ENCODE peak calls at places on chromosomes 11 and 22, in seven cellular contexts. D, K, A, J, N, Q and U are unnamed samples.
A peak's percentile ranks its signal among the peaks of the same experiment; 100 is the strongest.

GRCh38 chr11:36108812-36109498 is 165.1 kb downstream of the LDLRAD3 start:
- DNase-seq in K (no peak), N (no peak), A (no peak), Q (no peak), J (no peak), D (no peak), U (no peak)

GRCh38 chr11:64723907-64724862 is 1.2 kb upstream of the NRXN2 start:
- DNase-seq in J (no peak), D (no peak), Q (no peak), A (peak; percentile 62), K (no peak), N (no peak), U (no peak)

GRCh38 chr11:33910261-33910959 is 18.5 kb upstream of the LMO2 start:
- DNase-seq in K (no peak), N (no peak), D (no peak), Q (no peak), A (no peak), J (no peak), U (no peak)

GRCh38 chr22:19877626-19878339 is 23.1 kb upstream of the GNB1L start:
- DNase-seq in D (peak; percentile 39), J (no peak), K (no peak), N (no peak), A (no peak), Q (no peak), U (no peak)

GRCh38 chr11:115887727-115888126 is 383.5 kb upstream of the CADM1 start:
- DNase-seq in D (no peak), N (no peak), J (no peak), A (no peak), Q (no peak), K (no peak), U (no peak)

GRCh38 chr22:48372395-48372794 is 1455.3 kb downstream of the BRD1 start:
- DNase-seq in K (no peak), N (no peak), Q (no peak), A (no peak), D (peak; percentile 43), J (no peak), U (no peak)

GRCh38 chr22:40749829-40750228 is 69.3 kb downstream of the SLC25A17 start:
- DNase-seq in A (no peak), N (no peak), Q (no peak), D (no peak), J (no peak), K (no peak), U (no peak)

GRCh38 chr11:128713595-128713994 is 19.7 kb downstream of the FLI1 start:
- DNase-seq in D (no peak), A (no peak), Q (no peak), J (no peak), K (no peak), N (no peak), U (no peak)

GRCh38 chr11:4072668-4073285 is 21.8 kb upstream of the RRM1 start:
- DNase-seq in A (peak; percentile 70), N (peak; percentile 51), D (no peak), K (peak; percentile 59), Q (peak; percentile 72), J (peak; percentile 72), U (peak; percentile 78)

GRCh38 chr11:48170176-48170839 is 46.3 kb upstream of the OR4B1 start:
- DNase-seq in Q (no peak), A (no peak), J (no peak), N (no peak), K (no peak), D (no peak), U (no peak)

GRCh38 chr11:125569913-125570621 is 790 bp downstream of the EI24 start:
- DNase-seq in D (no peak), Q (no peak), J (no peak), A (peak; percentile 10), N (no peak), K (no peak), U (peak; percentile 39)

GRCh38 chr11:123438191-123438627 is 8.1 kb downstream of the GRAMD1B start:
- DNase-seq in D (no peak), N (no peak), K (no peak), J (no peak), Q (no peak), A (no peak), U (peak; percentile 82)

DNA sequence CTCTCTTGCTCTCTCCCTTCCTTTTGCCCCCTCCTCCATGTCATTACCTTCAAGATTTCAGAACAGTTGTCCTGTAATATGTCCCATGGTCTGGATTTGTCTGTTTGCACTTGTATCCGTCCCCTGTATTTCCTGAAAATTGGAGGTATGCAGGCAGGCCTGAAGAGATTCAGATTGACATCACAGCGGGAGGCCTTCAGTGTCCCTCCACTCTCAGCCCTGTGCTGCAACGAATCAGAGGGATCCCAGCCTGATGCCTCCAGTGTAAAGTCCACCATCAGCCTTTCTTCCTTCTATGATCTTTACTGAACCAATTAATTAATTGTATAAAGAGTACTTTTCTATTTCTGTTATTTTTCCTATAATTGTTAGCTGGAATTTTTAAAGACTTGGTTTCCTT is 57.3 kb downstream of the ELMOD1 start:
- DNase-seq in K (no peak), Q (no peak), J (no peak), N (no peak), A (no peak), D (no peak), U (no peak)
- TF ChIP-seq JUND in K (no peak), Q (no peak), J (no peak), N (no peak), A (no peak), D (no peak), U (no peak)

DNA sequence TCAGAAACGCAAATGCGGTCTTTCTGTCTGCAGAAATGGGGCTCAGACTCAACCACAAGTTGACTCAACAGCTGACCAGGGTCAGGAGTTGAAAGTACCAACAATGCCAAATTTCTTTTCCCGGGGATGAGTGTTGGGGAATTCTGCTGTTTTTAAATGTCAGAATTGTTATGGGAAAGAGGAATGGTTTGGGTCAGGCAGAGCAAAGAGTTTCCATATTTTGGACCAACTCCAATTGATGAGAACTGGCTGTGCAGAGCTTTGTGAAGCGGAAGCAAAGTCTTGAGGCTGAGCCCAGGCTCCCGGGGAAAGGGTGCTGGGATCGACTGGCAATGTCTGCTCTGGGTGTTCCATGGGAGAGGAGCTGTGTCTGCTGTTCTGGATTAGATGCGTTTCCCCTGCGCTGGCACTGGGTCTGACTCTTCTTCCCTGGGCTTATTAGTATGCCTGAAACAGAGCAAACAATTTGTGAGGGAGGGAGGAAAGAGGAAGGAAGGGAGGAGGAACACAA is 36.2 kb downstream of the TXN2 start:
- DNase-seq in N (no peak), K (no peak), D (no peak), A (no peak), Q (peak; percentile 47), J (peak; percentile 23), U (no peak)
- TF ChIP-seq JUND in N (no peak), K (no peak), D (no peak), A (no peak), Q (no peak), J (no peak), U (no peak)

DNA sequence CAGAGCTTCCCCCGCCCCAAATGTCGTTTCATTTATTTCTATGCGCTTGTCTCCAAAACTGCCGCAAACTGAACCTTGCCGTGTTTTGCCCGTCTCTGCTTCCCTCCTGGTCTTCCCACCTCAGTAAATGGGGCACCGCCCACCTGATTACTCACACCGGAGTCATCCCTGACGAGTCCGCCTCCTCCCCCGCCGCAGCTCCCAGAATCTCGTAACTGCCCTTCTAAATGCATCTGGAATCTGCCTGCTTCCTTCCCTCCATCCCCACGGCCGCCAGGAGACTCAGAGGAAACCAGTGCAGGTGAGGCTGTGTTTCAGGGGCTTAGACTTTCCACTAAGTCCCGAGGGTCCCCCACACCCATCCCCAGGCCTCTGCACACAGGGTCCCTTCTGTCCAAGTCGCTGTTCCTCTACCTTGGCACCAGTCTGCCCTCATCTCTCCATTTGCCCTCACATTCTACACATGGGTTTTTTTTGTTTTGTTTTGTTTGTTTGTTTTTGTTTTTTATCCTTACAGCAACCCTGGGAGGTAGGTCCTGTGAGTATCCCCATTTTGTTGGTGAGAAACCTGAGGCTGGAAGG is 62.6 kb upstream of the PHF21B start:
- DNase-seq in Q (no peak), J (peak; percentile 41), D (peak; percentile 84), A (no peak), K (peak; percentile 77), N (no peak), U (no peak)
- TF ChIP-seq JUND in Q (no peak), J (peak; percentile 58), D (peak; percentile 62), A (no peak), K (peak; percentile 56), N (no peak), U (no peak)

GRCh38 chr11:22304337-22304961 is 33.7 kb upstream of the SLC17A6 start:
- DNase-seq in J (peak; percentile 24), D (no peak), N (no peak), K (peak; percentile 18), A (peak; percentile 44), Q (peak; percentile 12), U (no peak)
- TF ChIP-seq JUND in J (no peak), D (no peak), N (no peak), K (no peak), A (no peak), Q (no peak), U (no peak)

GRCh38 chr22:50247748-50248147 is 2.9 kb upstream of the TUBGCP6 start:
- DNase-seq in A (peak; percentile 81), J (peak; percentile 30), D (peak; percentile 81), N (no peak), K (peak; percentile 64), Q (no peak), U (no peak)
- TF ChIP-seq JUND in A (no peak), J (peak; percentile 81), D (peak; percentile 42), N (no peak), K (no peak), Q (no peak), U (no peak)

DNA sequence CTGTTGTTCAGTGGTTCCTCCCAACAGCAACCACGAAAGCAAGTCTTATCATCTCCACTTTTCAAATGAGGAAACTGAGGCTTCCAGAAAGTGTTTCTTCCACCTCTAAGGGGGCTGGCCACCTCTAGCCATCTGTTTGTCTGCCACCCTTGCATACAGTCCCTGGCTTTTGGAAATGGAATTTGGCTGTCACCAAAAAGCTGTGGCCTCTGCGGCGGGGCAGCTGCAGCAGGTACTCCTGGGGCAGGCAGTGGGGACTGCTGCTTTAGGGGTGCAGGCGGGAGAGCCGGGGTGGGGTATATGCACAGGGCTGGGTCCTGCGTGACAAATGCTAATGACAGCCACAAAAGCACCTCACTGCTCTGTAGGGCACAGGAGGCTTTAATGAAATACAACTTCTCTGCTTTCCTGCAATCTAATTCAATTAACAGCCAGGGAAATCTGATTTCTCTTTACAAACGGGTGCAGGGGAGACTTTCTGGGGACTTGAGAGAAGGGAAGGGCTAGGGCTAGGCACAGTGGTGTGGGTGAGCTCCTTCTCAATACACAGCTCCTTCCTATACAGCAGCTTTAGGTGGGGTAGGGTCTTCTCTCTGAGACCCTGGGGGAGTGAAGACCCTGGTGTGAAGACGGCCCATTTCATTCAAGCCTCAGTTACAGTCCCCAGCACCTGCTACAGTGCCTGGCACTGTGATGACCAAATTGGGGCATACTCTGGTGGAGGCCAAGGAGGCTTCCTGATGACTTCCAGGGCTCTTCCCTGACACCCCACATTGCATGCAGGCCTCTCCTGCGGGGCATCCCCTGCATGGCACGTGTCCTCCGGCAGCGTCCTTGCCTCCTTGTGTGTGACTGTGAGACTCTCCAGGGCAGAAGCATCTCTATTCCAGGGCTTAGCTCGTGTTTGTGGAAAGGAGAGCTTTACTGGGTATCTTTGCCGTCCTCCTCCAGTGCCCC is 161.6 kb downstream of the CEP164 start:
- DNase-seq in D (no peak), J (no peak), N (no peak), A (peak; percentile 68), K (no peak), Q (no peak), U (no peak)
- TF ChIP-seq JUND in D (no peak), J (no peak), N (no peak), A (no peak), K (no peak), Q (no peak), U (no peak)